ENCODE peak calls at places on chromosomes 2 and 18, in eight cellular contexts. B is PC-3, G is DND-41, O is GM23248, Y is adipocyte, E is HAP-1, H is endodermal cell, X is HCT116. C is an unnamed sample.
A peak's percentile ranks its signal among the peaks of the same experiment; 100 is the strongest.

GRCh38 chr18:3002766-3003165 is 10.2 kb downstream of the LPIN2 start:
- DNase-seq in B (no peak), Y (no peak), G (no peak), H (no peak), O (no peak), E (no peak), X (no peak), C (no peak)

GRCh38 chr2:137187258-137187657 is 421.9 kb downstream of the THSD7B start:
- DNase-seq in G (no peak), E (no peak), X (no peak), B (no peak), H (no peak), Y (no peak), O (no peak), C (no peak)

GRCh38 chr18:1691860-1692259 is 787.2 kb downstream of the ADCYAP1 start:
- DNase-seq in O (no peak), H (no peak), E (no peak), X (no peak), Y (no peak), B (no peak), G (no peak), C (no peak)

GRCh38 chr2:31434911-31435310 is 20.4 kb upstream of the XDH start:
- DNase-seq in B (peak; percentile 52), E (no peak), H (no peak), Y (no peak), G (no peak), X (no peak), O (peak; percentile 45), C (peak; percentile 10)

GRCh38 chr2:56132138-56132537 is 51.7 kb upstream of the CCDC85A start:
- DNase-seq in H (no peak), Y (peak; percentile 80), X (peak; percentile 40), O (peak; percentile 67), B (peak; percentile 71), E (no peak), G (no peak), C (peak; percentile 23)

GRCh38 chr2:98505311-98505808 is 60.7 kb downstream of the INPP4A start:
- DNase-seq in Y (no peak), O (peak; percentile 49), X (no peak), G (no peak), B (no peak), E (no peak), H (no peak), C (no peak)

GRCh38 chr2:71100195-71100964 is 29.6 kb downstream of the MCEE start:
- DNase-seq in G (peak; percentile 42), X (peak; percentile 51), Y (peak; percentile 59), B (peak; percentile 74), H (peak; percentile 89), E (peak; percentile 81), O (peak; percentile 76), C (no peak)

GRCh38 chr2:162090109-162090508 is 16.1 kb upstream of the DPP4 start:
- DNase-seq in Y (peak; percentile 11), B (peak; percentile 72), G (no peak), H (no peak), O (peak; percentile 85), X (no peak), E (no peak), C (no peak)

GRCh38 chr2:79876430-79876829 is 363.6 kb downstream of the CTNNA2 start:
- DNase-seq in H (peak; percentile 59), Y (peak; percentile 24), B (peak; percentile 10), E (peak; percentile 8), X (no peak), G (no peak), O (peak; percentile 33), C (no peak)

GRCh38 chr2:69138793-69139510 is 126.0 kb downstream of the ANTXR1 start:
- DNase-seq in O (peak; percentile 92), E (no peak), G (no peak), H (no peak), B (peak; percentile 94), X (peak; percentile 45), Y (peak; percentile 82), C (no peak)

GRCh38 chr2:8540552-8541055 is 141.3 kb upstream of the ID2 start:
- DNase-seq in E (no peak), O (no peak), H (no peak), B (no peak), X (no peak), Y (no peak), G (no peak), C (no peak)
- H3K4me1 ChIP-seq in E (no peaks in the 10 kb centered on the region), O (peaks cover 40% of the 10 kb centered on the region), H (peaks cover 8% of the 10 kb centered on the region), B (peaks cover 49% of the 10 kb centered on the region), X (peaks cover 2% of the 10 kb centered on the region), Y (peaks cover 56% of the 10 kb centered on the region), G (peaks cover 88% of the 10 kb centered on the region), C (peaks cover 46% of the 10 kb centered on the region)

GRCh38 chr2:229868794-229869193 is 53.0 kb downstream of the TRIP12 start:
- DNase-seq in O (no peak), G (no peak), X (no peak), H (no peak), Y (no peak), E (no peak), B (no peak), C (no peak)

GRCh38 chr2:229874647-229875046 is 47.2 kb downstream of the TRIP12 start:
- DNase-seq in Y (no peak), E (no peak), G (no peak), O (no peak), H (no peak), B (no peak), X (no peak), C (no peak)

GRCh38 chr2:229873123-229873581 is 48.7 kb downstream of the TRIP12 start:
- DNase-seq in H (no peak), B (no peak), G (no peak), Y (no peak), O (no peak), X (no peak), E (no peak), C (no peak)

GRCh38 chr2:229869226-229869625 is 52.6 kb downstream of the TRIP12 start:
- DNase-seq in O (no peak), G (no peak), X (no peak), B (no peak), E (no peak), Y (no peak), H (no peak), C (no peak)

DNA sequence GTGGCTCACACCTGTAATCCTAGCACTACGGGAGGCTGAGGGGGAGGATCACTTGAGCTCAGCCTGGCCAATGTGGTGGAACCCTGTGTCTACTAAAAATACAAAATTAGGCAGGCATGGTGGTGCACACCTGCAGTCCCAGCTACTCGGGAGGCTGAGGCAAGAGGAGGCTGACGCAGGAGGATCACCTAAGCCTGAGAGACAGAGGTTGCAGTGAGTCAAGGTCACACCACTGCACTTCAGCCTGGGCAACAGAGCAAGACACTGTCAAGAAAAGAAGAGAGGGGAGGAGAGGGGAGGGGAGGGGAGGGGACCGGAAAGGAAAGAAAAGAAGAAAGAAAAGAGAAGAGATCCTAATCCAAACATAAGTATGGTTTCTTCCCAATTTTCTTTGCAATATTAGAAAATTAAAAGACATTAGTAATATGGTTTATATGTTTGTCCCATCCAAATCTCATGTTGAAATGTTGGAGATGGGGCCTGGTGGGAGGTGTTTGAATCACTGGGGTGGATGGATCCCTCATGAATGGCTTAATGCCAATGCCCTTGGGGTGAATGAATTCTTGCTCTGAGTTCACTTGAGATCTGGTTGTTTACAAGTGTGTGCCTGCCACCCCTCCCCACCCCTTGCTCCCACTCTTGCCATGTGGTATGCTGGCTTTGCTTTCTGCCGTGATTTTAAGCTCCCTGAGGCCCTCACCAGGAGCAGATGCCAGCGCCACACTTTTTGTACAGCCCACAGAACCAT is 50.7 kb downstream of the TRIP12 start:
- DNase-seq in Y (peak; percentile 39), G (no peak), B (no peak), X (no peak), E (no peak), O (peak; percentile 13), H (no peak), C (no peak)
- H3K4me1 ChIP-seq in Y (peaks cover 28% of the 10 kb centered on the region), G (no peaks in the 10 kb centered on the region), B (no peaks in the 10 kb centered on the region), X (no peaks in the 10 kb centered on the region), E (no peaks in the 10 kb centered on the region), O (no peaks in the 10 kb centered on the region), H (no peaks in the 10 kb centered on the region), C (peaks cover 22% of the 10 kb centered on the region)

DNA sequence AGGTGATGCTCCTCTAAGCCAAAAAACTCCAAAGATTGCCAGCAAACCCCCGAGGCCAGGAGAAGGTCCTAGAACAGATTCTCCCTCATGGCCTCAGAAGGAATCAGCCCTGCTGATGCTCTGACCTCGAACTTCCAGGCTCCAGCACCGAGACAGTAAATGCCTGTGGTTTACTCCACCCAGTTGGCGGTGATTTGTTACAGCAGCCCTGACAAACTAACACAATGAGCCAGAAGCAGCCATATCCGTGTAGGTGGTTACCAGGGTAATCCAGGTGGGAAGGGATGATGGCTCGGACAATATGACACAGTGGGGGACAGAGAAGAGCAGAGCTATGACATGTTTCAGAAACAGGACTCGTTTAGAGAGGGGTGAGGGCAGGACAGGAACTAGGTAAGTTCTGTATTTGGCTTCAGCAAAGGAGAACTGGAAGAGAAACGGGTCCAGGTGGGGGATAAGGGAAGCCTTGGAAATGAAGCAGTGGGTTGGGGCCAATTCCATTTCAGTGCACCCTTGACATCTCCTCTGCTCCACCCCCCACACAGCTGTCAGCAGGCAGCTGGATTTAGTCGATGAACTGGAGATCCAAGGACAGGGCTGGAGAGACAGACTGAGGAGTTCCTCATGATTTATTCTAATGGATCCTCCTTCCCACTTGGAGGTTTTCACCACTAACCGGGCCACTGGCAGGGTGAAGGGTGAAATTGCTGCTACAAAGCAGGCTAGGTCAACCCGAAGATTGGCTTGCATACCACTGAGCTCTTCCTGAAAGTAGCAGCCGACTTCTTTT is 179.6 kb upstream of the SH3BP4 start:
- DNase-seq in B (peak; percentile 68), O (peak; percentile 73), G (no peak), Y (no peak), X (no peak), E (no peak), H (no peak), C (no peak)
- H3K4me1 ChIP-seq in B (peaks cover 20% of the 10 kb centered on the region), O (peaks cover 40% of the 10 kb centered on the region), G (no peaks in the 10 kb centered on the region), Y (peaks cover 40% of the 10 kb centered on the region), X (no peaks in the 10 kb centered on the region), E (no peaks in the 10 kb centered on the region), H (no peaks in the 10 kb centered on the region), C (no peaks in the 10 kb centered on the region)

DNA sequence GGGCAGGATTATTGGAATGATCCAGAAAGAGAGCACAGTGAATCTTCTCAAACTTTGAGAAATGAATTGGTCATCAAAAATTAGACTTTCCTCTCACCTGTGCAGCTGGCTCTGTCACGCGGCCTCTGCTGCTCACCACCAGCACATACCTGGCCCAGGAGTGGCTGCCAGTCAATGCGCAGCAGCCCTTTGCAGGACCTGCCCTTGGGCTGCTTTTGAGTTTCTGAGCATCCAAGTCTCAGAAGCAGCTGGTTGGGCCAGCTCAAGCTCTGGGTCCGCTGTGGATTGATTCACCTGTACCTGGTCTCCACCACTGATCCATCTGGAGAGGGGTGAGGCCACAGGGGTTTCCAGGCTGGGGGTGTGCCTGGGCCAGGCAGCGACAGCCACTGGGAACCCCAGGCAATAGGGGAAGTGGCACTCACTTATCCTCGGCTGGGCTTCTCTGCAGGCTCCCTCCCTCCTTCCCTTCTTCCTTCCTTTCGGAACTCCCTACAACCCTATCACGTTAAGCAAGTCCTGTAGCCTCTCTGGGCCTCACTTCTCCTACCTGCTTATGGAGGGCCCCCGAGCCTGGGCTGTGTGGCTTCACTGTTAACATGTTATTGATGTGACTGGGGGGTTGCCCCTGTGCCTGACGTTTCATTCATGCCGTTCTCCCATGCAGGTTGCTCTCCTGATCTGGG is 48.1 kb downstream of the SH3BP4 start:
- DNase-seq in B (no peak), G (no peak), E (no peak), Y (no peak), H (peak; percentile 56), X (no peak), O (no peak), C (no peak)
- H3K4me1 ChIP-seq in B (no peaks in the 10 kb centered on the region), G (no peaks in the 10 kb centered on the region), E (peaks cover 14% of the 10 kb centered on the region), Y (peaks cover 4% of the 10 kb centered on the region), H (peaks cover 52% of the 10 kb centered on the region), X (peaks cover 32% of the 10 kb centered on the region), O (peaks cover 8% of the 10 kb centered on the region), C (no peaks in the 10 kb centered on the region)